ENCODE peak calls at places on chromosomes 12 and 14, in six cellular contexts. X, Z, Y, P, K and B are unnamed samples.

GRCh38 chr12:2282321-2282720 is 229.5 kb downstream of the CACNA1C start:
- DNase-seq in K (no peak), Z (no peak), P (no peak), Y (peak; percentile 73), X (no peak), B (no peak)

GRCh38 chr12:80068173-80068572 is 31.2 kb upstream of the OTOGL start:
- DNase-seq in P (peak; percentile 59), Z (no peak), X (no peak), K (no peak), Y (peak; percentile 88), B (no peak)

GRCh38 chr14:81200041-81200440 is 20.7 kb downstream of the GTF2A1 start:
- DNase-seq in Y (no peak), Z (no peak), P (no peak), X (no peak), K (no peak), B (no peak)

GRCh38 chr12:8780389-8780788 is 42.0 kb upstream of the A2ML1 start:
- DNase-seq in Z (no peak), K (peak; percentile 62), X (peak; percentile 44), P (no peak), Y (peak; percentile 47), B (peak; percentile 50)

GRCh38 chr12:26271889-26272492 is 76.6 kb downstream of the SSPN start:
- DNase-seq in X (peak; percentile 96), K (peak; percentile 38), P (no peak), Z (no peak), Y (no peak), B (peak; percentile 90)

GRCh38 chr14:105092124-105092911 is 27.1 kb upstream of the GPR132 start:
- DNase-seq in X (no peak), Z (no peak), K (peak; percentile 59), Y (peak; percentile 52), P (peak; percentile 63), B (peak; percentile 47)

GRCh38 chr12:123937707-123938600 is 34.7 kb downstream of the CCDC92 start:
- DNase-seq in Z (no peak), Y (no peak), P (no peak), K (no peak), X (peak; percentile 17), B (peak; percentile 17)

GRCh38 chr12:46956451-46957035 is 122.9 kb upstream of the PCED1B start:
- DNase-seq in Z (no peak), K (no peak), Y (no peak), X (no peak), P (no peak), B (no peak)

GRCh38 chr12:2295941-2296461 is 243.2 kb downstream of the CACNA1C start:
- DNase-seq in Y (no peak), P (no peak), X (peak; percentile 89), Z (no peak), K (peak; percentile 27), B (peak; percentile 70)

DNA sequence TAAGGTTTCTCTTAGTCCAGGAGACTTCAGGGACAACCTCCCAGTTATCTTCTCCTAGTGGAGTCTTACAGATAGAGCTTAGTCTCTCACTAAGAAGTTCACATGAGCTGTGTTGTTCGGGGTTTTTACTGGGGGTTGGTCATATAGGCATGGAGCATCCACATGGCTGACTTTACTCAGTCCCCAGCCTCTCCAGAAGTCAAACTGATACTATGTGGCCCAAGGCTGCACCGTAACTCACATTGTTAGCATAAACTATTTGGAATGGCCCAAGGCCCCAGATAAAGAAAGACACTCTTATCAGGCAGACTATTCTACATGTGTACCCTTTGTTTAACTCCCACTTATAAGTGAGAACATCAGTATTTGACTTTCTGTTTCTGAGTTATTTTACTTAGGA is 23.2 kb downstream of the GPR137C start:
- DNase-seq in Y (no peak), X (no peak), Z (no peak), K (no peak), P (no peak), B (no peak)
- H4K91ac ChIP-seq in Y (no peak overlapping the region), X (no peak overlapping the region), Z (no peak overlapping the region), K (no peak overlapping the region), P (no peak overlapping the region), B (no peak overlapping the region)

GRCh38 chr12:53076461-53076860 is 2.7 kb downstream of the SPRYD3 start:
- DNase-seq in X (no peak), Z (no peak), K (no peak), Y (no peak), P (no peak), B (no peak)

GRCh38 chr12:53078425-53079225 is 565 bp downstream of the SPRYD3 start:
- DNase-seq in Y (no peak), K (peak; percentile 47), P (no peak), Z (no peak), X (peak; percentile 29), B (peak; percentile 50)

GRCh38 chr12:53074999-53075370 is 4.2 kb downstream of the SPRYD3 start:
- DNase-seq in P (no peak), Y (no peak), X (no peak), Z (no peak), K (no peak), B (no peak)

GRCh38 chr12:53079226-53080117 is at the start of gene SPRYD3:
- DNase-seq in X (peak; percentile 96), P (peak; percentile 100), Z (peak; percentile 99), Y (peak; percentile 100), K (peak; percentile 98), B (peak; percentile 98)

DNA sequence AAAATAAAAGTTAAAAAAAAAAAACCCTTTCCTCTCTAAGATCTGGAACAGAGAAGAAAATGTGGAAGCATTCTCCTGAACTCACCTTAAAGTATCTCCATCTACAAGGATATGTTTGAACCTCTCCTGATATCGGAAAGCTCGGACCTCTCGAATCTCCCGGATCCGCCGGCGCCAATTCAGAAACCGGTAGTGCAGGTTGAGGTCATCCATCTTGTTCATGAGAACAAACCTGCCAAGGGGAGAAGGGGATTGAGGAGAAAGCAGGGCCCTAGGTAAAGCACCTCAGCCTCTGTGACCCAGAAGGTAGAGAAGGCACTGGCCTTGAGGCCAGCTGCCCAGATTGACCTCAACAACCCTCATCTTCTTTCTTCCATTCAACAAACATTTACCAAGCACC is 2.2 kb downstream of the SPRYD3 start:
- DNase-seq in Z (no peak), X (no peak), Y (no peak), P (no peak), K (no peak), B (no peak)
- H4K91ac ChIP-seq in Z (no peak overlapping the region), X (no peak overlapping the region), Y (no peak overlapping the region), P (no peak overlapping the region), K (no peak overlapping the region), B (no peak overlapping the region)

GRCh38 chr14:22623047-22623446 is 21.1 kb downstream of the OR6J1 start:
- DNase-seq in X (no peak), Y (no peak), K (no peak), P (no peak), Z (no peak), B (no peak)
- H4K91ac ChIP-seq in X (no peak overlapping the region), Y (no peak overlapping the region), K (no peak overlapping the region), P (no peak overlapping the region), Z (no peak overlapping the region), B (no peak overlapping the region)

GRCh38 chr12:89663577-89664357 is 44.9 kb downstream of the ATP2B1 start:
- DNase-seq in K (peak; percentile 77), X (peak; percentile 20), Y (no peak), P (no peak), Z (no peak), B (peak; percentile 22)
- H4K91ac ChIP-seq in K (no peak overlapping the region), X (no peak overlapping the region), Y (no peak overlapping the region), P (no peak overlapping the region), Z (no peak overlapping the region), B (no peak overlapping the region)

GRCh38 chr12:104138747-104139186 is 757 bp upstream of the NFYB start:
- DNase-seq in Y (peak; percentile 45), P (no peak), X (no peak), Z (peak; percentile 15), K (peak; percentile 10), B (no peak)

GRCh38 chr12:104143002-104143401 is 5.0 kb upstream of the NFYB start:
- DNase-seq in X (no peak), Y (no peak), K (no peak), Z (no peak), P (no peak), B (no peak)

GRCh38 chr12:104142543-104142942 is 4.5 kb upstream of the NFYB start:
- DNase-seq in Y (no peak), P (no peak), X (no peak), Z (no peak), K (peak; percentile 91), B (no peak)

GRCh38 chr12:104147346-104147745 is 9.3 kb upstream of the NFYB start:
- DNase-seq in P (no peak), X (no peak), Z (no peak), K (no peak), Y (no peak), B (no peak)

DNA sequence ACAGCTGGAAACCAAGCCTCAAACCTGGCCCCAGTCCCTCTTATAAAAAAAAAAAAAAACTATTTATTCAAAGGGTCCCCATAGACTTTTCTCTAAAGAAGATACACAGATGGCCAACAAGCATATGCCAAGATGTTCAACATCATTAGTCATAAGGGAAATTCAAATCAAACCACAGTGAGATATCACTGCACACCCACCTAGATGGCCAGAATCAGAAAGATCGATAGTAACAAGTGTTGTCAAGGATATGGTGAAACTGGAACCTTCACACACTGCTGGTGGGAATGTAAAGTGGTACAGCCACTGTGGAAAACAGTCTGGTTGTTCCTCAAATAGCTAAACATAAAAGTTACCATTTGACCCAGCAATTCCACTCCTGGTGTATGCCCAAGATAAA is 5.9 kb upstream of the NFYB start:
- DNase-seq in P (no peak), K (no peak), X (no peak), Z (no peak), Y (no peak), B (no peak)
- H4K91ac ChIP-seq in P (no peak overlapping the region), K (no peak overlapping the region), X (no peak overlapping the region), Z (no peak overlapping the region), Y (no peak overlapping the region), B (no peak overlapping the region)